ENCODE peak calls at places on chromosomes 13 and 19, in five cellular contexts. I, B, W, E and Z are unnamed samples.

GRCh38 chr13:27261376-27261775 is 9.3 kb upstream of the RASL11A start:
- DNase-seq in I (no peak), W (no peak), B (no peak), E (no peak), Z (no peak)

GRCh38 chr13:48730971-48731658 is 77.4 kb downstream of the CYSLTR2 start:
- DNase-seq in E (no peak), W (no peak), B (no peak), I (peak), Z (no peak)

GRCh38 chr13:73336789-73337188 is 278.0 kb downstream of the KLF5 start:
- DNase-seq in W (no peak), B (no peak), E (no peak), I (no peak), Z (no peak)

GRCh38 chr19:35710784-35711723 is 6.7 kb downstream of the ZBTB32 start:
- DNase-seq in E (no peak), W (no peak), B (no peak), I (no peak), Z (no peak)

GRCh38 chr13:40318366-40318765 is 348.1 kb downstream of the FOXO1 start:
- DNase-seq in E (no peak), I (peak), W (no peak), B (no peak), Z (no peak)

GRCh38 chr13:74114202-74114601 is 20.0 kb downstream of the KLF12 start:
- DNase-seq in W (no peak), E (no peak), B (no peak), I (peak), Z (no peak)

GRCh38 chr13:111247552-111247951 is 72.9 kb upstream of the TEX29 start:
- DNase-seq in B (no peak), W (no peak), I (peak), E (no peak), Z (no peak)

GRCh38 chr19:58563034-58563573 is 4.7 kb upstream of the UBE2M start:
- DNase-seq in W (no peak), I (no peak), E (no peak), B (no peak), Z (no peak)

GRCh38 chr13:79604752-79605151 is 123.8 kb downstream of the NDFIP2 start:
- DNase-seq in B (no peak), W (no peak), E (no peak), I (peak), Z (no peak)

GRCh38 chr13:45198041-45198440 is 2.8 kb downstream of the KCTD4 start:
- DNase-seq in I (no peak), E (no peak), B (no peak), W (no peak), Z (no peak)

GRCh38 chr13:83048419-83048818 is 833.9 kb downstream of the SLITRK1 start:
- DNase-seq in W (no peak), B (peak), E (no peak), I (peak), Z (no peak)

GRCh38 chr19:33296473-33297060 is 5.8 kb downstream of the CEBPA start:
- DNase-seq in I (no peak), B (no peak), W (no peak), E (peak), Z (no peak)

GRCh38 chr19:17607936-17608335 is 52.5 kb downstream of the COLGALT1 start:
- DNase-seq in B (no peak), I (no peak), E (no peak), W (no peak), Z (no peak)

GRCh38 chr19:11554160-11554559 is 4.9 kb downstream of the ELOF1 start:
- DNase-seq in E (no peak), B (no peak), W (no peak), I (no peak), Z (no peak)

GRCh38 chr19:11549386-11549953 is 9.6 kb downstream of the ELOF1 start:
- DNase-seq in I (no peak), B (no peak), W (no peak), E (no peak), Z (no peak)

GRCh38 chr19:11550265-11550664 is 8.8 kb downstream of the ELOF1 start:
- DNase-seq in B (no peak), E (no peak), I (no peak), W (no peak), Z (no peak)

GRCh38 chr19:11552666-11553372 is 6.2 kb downstream of the ELOF1 start:
- DNase-seq in W (no peak), I (no peak), B (no peak), E (no peak), Z (no peak)

DNA sequence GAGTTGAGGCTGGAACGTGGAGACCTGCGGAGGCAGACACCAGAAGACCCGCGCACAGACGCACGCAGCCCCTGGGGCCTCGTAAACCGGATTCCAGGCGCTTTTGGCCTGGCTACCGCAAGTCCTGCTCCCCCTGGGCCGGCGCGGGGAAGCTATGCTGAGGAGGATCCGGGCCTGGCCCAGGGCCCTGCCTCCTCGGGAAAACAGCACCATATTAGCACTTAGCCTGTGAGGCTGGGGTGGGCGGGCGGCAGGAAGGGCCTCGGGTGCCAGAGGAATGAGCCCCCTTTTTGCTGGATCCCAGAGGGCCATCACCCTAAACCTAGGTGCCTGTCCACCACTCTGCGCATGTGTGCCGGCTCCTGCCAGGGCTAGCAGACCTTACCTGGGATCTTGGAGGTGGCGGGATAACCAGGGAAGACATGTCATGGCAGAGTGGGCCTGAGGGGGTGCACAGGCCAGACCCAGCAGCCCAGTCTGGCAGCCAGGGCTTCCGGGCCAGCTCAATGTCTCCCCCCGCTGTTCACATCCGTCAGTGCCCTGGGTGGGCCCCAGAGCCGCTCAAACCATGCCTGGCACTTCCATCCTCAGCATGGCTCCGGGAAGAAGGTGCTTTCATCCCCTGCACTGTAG is 7.3 kb downstream of the ELOF1 start:
- DNase-seq in B (no peak), I (no peak), E (peak), W (no peak), Z (no peak)
- TF ChIP-seq CTCF in B (no peak), I (peak), E (peak), W (peak), Z (peak)

GRCh38 chr19:6216236-6216995 is 63.4 kb downstream of the MLLT1 start:
- DNase-seq in B (no peak), W (no peak), E (no peak), I (no peak), Z (no peak)
- H3K4me3 ChIP-seq in B (no peak), W (no peak), E (no peak), I (no peak), Z (no peak)

GRCh38 chr19:15418588-15419412 is at the start of gene AKAP8L:
- DNase-seq in W (peak), E (peak), B (peak), I (peak), Z (peak)
- TF ChIP-seq CTCF in W (peak), E (peak), B (peak), I (peak), Z (peak)

GRCh38 chr13:112885782-112886268 is 83.2 kb upstream of the MCF2L start:
- DNase-seq in I (peak), B (peak), W (peak), E (peak), Z (peak)
- H3K4me3 ChIP-seq in I (peak), B (peak), W (no peak), E (peak), Z (no peak)

GRCh38 chr13:97749174-97749573 is 204.3 kb upstream of the IPO5 start:
- DNase-seq in I (peak), E (no peak), B (no peak), W (peak), Z (peak)
- TF ChIP-seq CTCF in I (peak), E (no peak), B (no peak), W (no peak), Z (peak)

DNA sequence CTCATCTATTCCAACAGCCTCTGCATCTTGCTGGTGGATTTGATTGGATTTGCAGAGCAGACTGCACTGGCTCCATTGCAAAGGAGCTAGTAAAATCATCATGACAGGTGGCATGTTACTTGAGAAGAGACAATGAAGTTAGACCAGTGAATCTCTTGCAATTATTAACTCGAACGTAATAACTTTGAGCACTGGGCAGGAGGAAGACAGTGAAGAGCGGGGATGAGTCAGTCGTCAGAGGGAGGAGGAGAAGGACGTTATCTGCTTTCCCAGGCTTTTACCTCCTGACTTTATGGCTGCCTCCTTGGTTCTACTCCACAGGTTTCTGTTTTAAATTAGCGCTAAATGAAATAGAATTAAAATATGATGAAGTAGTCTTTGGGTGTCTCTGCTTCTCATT is 257.8 kb upstream of the IPO5 start:
- DNase-seq in E (no peak), B (peak), W (peak), I (no peak), Z (no peak)
- H3K4me3 ChIP-seq in E (no peak), B (no peak), W (no peak), I (no peak), Z (no peak)

DNA sequence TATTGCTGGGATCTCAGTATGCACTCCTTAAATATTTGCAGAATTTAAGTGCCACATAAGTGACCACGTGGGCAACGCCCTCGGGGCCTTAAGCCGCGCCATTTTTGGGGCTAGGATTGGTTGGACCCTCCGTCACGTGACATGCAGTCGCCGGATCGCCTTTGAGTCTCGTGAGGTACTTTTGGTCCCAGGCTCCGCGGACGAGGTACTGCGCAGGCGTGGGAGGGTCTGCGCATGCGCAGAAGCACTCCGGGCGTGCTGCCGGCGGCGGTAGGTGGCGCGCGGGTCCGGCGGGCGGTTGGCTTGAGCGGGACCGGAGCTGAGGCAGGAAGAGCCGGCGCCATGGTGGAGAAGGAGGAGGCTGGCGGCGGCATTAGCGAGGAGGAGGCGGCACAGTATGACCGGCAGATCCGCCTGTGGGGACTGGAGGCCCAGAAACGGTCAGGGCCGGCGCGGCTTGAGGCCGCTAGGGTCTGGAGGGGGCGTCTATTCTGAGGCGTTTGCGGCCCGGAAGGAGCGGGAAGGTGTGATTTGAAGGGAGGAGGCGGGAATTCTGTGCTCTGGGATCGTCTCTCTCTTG is at the start of gene SAE1:
- DNase-seq in W (peak), B (peak), I (peak), E (peak), Z (peak)
- TF ChIP-seq CTCF in W (peak), B (peak), I (peak), E (peak), Z (peak)

GRCh38 chr19:47680858-47681332 is 32.3 kb upstream of the EHD2 start:
- DNase-seq in W (no peak), E (no peak), B (no peak), I (no peak), Z (no peak)

GRCh38 chr19:47681388-47681787 is 31.8 kb upstream of the EHD2 start:
- DNase-seq in E (no peak), B (no peak), I (no peak), W (no peak), Z (no peak)

GRCh38 chr19:47679251-47679900 is 33.8 kb upstream of the EHD2 start:
- DNase-seq in W (no peak), B (no peak), I (no peak), E (no peak), Z (no peak)

GRCh38 chr19:47681936-47682335 is 31.3 kb upstream of the EHD2 start:
- DNase-seq in W (no peak), B (no peak), E (no peak), I (no peak), Z (no peak)

GRCh38 chr19:47679922-47680857 is 33.0 kb upstream of the EHD2 start:
- DNase-seq in I (no peak), B (no peak), W (no peak), E (no peak), Z (no peak)
- H3K4me3 ChIP-seq in I (no peak), B (no peak), W (no peak), E (no peak), Z (no peak)

GRCh38 chr13:97621025-97621424 is 187.1 kb downstream of the RAP2A start:
- DNase-seq in I (no peak), B (no peak), W (no peak), E (no peak), Z (no peak)

GRCh38 chr13:97616385-97616784 is 182.4 kb downstream of the RAP2A start:
- DNase-seq in E (no peak), B (no peak), W (no peak), I (no peak), Z (no peak)

GRCh38 chr13:97615266-97615665 is 181.3 kb downstream of the RAP2A start:
- DNase-seq in B (no peak), E (no peak), I (no peak), W (no peak), Z (no peak)
- TF ChIP-seq CTCF in B (no peak), E (no peak), I (no peak), W (no peak), Z (no peak)

DNA sequence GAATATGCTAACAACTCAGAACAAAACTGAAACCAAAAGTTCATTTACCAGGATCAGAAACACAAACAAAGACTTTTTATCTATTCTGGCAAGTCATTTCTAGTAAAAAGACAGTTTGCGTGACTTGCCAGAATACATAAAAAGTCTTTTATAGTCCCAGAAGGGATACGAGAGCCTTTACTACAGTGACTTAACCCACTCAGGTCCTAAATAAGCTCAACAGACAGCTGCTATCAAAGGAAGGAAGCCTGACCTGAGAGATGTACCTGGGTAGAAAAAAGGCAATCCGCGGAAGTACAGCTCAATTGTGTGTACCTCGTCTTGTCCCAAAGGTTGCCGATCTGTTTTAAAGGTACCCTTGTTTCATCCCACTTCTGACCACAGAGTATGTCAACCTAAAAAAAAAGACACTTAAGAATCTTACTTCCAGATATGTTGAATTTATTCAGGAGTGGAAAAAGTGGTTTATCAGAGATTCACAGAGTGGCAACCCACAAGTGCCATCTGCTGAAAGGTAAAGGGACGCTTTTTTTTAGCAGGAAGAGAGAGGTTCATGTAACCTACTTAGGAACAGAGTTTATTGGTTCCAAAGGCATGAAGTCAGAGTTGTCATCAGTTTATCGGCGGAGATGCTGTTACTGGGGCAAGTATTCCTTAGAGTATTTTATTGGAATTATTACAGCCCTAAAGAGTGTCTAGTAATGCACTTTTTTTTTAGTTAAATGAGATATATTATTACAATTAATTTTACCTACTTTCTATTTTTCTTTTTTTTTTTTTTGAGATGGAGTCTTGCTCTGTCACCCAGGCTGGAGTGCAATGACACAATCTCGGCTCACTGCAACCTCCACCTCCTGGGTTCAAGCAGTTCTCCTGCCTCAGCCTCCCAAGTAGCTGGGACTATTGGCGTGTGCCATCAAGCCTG is 69.7 kb upstream of the C1QTNF9B start:
- DNase-seq in W (no peak), B (no peak), I (peak), E (no peak), Z (no peak)
- H3K4me3 ChIP-seq in W (no peak), B (no peak), I (no peak), E (no peak), Z (no peak)